ENCODE peak calls at places on chromosome 21, in five cellular contexts. One of them, this sample, is unnamed.

GRCh38 chr21:17802568-17802967 is 16.6 kb downstream of the C21orf91 start:
- DNase-seq in uterus: no peak
- DNase-seq in left ventricle myocardium inferior: no peak
- DNase-seq in PC-3: no peak
- DNase-seq in cardiac muscle cell: peak; percentile 22
- DNase-seq in this sample: peak; percentile 52

GRCh38 chr21:31343680-31344480 is at the start of gene TIAM1:
- DNase-seq in uterus: peak; percentile 15
- DNase-seq in left ventricle myocardium inferior: peak; percentile 68
- DNase-seq in PC-3: peak; percentile 89
- DNase-seq in cardiac muscle cell: peak; percentile 79
- DNase-seq in this sample: no peak

GRCh38 chr21:25343774-25344545 is 263.3 kb downstream of the MRPL39 start:
- DNase-seq in uterus: no peak
- DNase-seq in left ventricle myocardium inferior: no peak
- DNase-seq in PC-3: no peak
- DNase-seq in cardiac muscle cell: peak; percentile 42
- DNase-seq in this sample: no peak

GRCh38 chr21:15034126-15034848 is 30.5 kb downstream of the NRIP1 start:
- DNase-seq in uterus: no peak
- DNase-seq in left ventricle myocardium inferior: no peak
- DNase-seq in PC-3: peak; percentile 64
- DNase-seq in cardiac muscle cell: peak; percentile 46
- DNase-seq in this sample: no peak

GRCh38 chr21:44506279-44507255 is 33.4 kb downstream of the KRTAP10-1 start:
- DNase-seq in uterus: no peak
- DNase-seq in left ventricle myocardium inferior: no peak
- DNase-seq in PC-3: no peak
- DNase-seq in cardiac muscle cell: no peak
- DNase-seq in this sample: no peak

GRCh38 chr21:43935711-43936110 is 70.7 kb downstream of the AGPAT3 start:
- DNase-seq in uterus: no peak
- DNase-seq in left ventricle myocardium inferior: no peak
- DNase-seq in PC-3: no peak
- DNase-seq in cardiac muscle cell: no peak
- DNase-seq in this sample: no peak

GRCh38 chr21:15841856-15842564 is 112.2 kb downstream of the USP25 start:
- DNase-seq in uterus: no peak
- DNase-seq in left ventricle myocardium inferior: no peak
- DNase-seq in PC-3: peak; percentile 74
- DNase-seq in cardiac muscle cell: peak; percentile 87
- DNase-seq in this sample: peak; percentile 53

GRCh38 chr21:20459838-20460237 is 538.4 kb upstream of the NCAM2 start:
- DNase-seq in uterus: no peak
- DNase-seq in left ventricle myocardium inferior: no peak
- DNase-seq in PC-3: peak; percentile 62
- DNase-seq in cardiac muscle cell: no peak
- DNase-seq in this sample: no peak

GRCh38 chr21:35217504-35218060 is 168.5 kb upstream of the RUNX1 start:
- DNase-seq in uterus: no peak
- DNase-seq in left ventricle myocardium inferior: no peak
- DNase-seq in PC-3: peak; percentile 100
- DNase-seq in cardiac muscle cell: peak; percentile 62
- DNase-seq in this sample: peak; percentile 99

GRCh38 chr21:15849161-15849560 is 119.4 kb downstream of the USP25 start:
- DNase-seq in uterus: no peak
- DNase-seq in left ventricle myocardium inferior: no peak
- DNase-seq in PC-3: no peak
- DNase-seq in cardiac muscle cell: no peak
- DNase-seq in this sample: no peak

GRCh38 chr21:26846036-26846931 is 1.1 kb upstream of the ADAMTS1 start:
- DNase-seq in uterus: peak; percentile 91
- DNase-seq in left ventricle myocardium inferior: peak; percentile 91
- DNase-seq in PC-3: peak; percentile 69
- DNase-seq in cardiac muscle cell: peak; percentile 93
- DNase-seq in this sample: no peak

GRCh38 chr21:33157303-33157702 is 72.4 kb upstream of the IFNAR2 start:
- DNase-seq in uterus: no peak
- DNase-seq in left ventricle myocardium inferior: no peak
- DNase-seq in PC-3: peak; percentile 18
- DNase-seq in cardiac muscle cell: peak; percentile 21
- DNase-seq in this sample: no peak

GRCh38 chr21:46401186-46401910 is 57.3 kb upstream of the DIP2A start:
- DNase-seq in uterus: no peak
- DNase-seq in left ventricle myocardium inferior: no peak
- DNase-seq in PC-3: no peak
- DNase-seq in cardiac muscle cell: no peak
- DNase-seq in this sample: no peak
- H3K36me3 ChIP-seq in uterus: peaks cover 3% of the 10 kb centered on the region
- H3K36me3 ChIP-seq in left ventricle myocardium inferior: peaks cover 76% of the 10 kb centered on the region
- H3K36me3 ChIP-seq in PC-3: peaks cover 24% of the 10 kb centered on the region
- H3K36me3 ChIP-seq in cardiac muscle cell: peaks cover 15% of the 10 kb centered on the region
- H3K36me3 ChIP-seq in this sample: peaks cover 2% of the 10 kb centered on the region

GRCh38 chr21:30337644-30338170 is at the start of gene KRTAP27-1:
- DNase-seq in uterus: no peak
- DNase-seq in left ventricle myocardium inferior: no peak
- DNase-seq in PC-3: peak; percentile 58
- DNase-seq in cardiac muscle cell: no peak
- DNase-seq in this sample: no peak

GRCh38 chr21:30345014-30345413 is 3.4 kb downstream of the KRTAP23-1 start:
- DNase-seq in uterus: no peak
- DNase-seq in left ventricle myocardium inferior: no peak
- DNase-seq in PC-3: no peak
- DNase-seq in cardiac muscle cell: no peak
- DNase-seq in this sample: no peak

GRCh38 chr21:30336596-30336995 is 898 bp downstream of the KRTAP27-1 start:
- DNase-seq in uterus: no peak
- DNase-seq in left ventricle myocardium inferior: no peak
- DNase-seq in PC-3: no peak
- DNase-seq in cardiac muscle cell: peak; percentile 43
- DNase-seq in this sample: no peak

DNA sequence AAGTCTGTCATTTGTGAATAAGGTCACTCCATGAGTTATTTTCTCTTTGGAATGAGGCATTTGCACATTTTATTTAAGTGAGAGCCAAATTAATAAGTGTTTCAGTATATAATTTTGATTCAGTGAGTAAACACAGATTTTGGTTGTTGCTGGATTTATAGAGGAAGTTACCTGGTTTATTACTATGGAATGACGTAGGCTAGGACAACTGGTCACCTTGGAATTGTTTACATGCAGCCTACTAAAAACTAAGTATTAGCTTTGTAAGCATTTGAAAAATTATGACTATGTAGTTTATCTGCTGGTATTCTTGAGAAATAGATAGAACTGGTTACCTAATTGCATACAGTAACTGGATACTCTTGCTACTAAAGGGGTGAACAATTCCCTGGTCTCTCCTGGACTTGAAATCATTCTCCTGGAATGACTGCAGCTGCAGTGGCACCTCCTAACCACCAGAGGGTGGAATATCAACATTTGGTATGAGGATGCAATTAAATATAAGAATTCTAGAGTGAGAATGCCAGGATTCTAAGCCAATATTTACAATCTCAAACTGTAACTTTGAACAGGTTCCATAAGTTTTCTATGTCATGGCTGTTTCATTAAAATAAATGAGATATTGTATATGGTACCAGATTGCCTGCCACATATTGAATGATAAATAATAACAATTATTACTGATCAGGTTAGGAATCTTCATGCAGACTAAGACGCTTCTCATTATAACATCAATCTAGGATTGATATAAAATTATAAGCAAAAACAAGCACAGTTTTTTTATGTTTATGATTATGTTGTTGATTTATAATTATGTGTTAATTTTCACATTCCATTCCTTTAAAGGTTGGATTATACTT is 3.5 kb upstream of the KRTAP27-1 start:
- DNase-seq in uterus: no peak
- DNase-seq in left ventricle myocardium inferior: no peak
- DNase-seq in PC-3: peak; percentile 83
- DNase-seq in cardiac muscle cell: peak; percentile 54
- DNase-seq in this sample: no peak
- TF ChIP-seq CTCF in uterus: peak; percentile 32
- TF ChIP-seq CTCF in left ventricle myocardium inferior: peak; percentile 86
- TF ChIP-seq CTCF in PC-3: peak; percentile 96
- TF ChIP-seq CTCF in cardiac muscle cell: peak; percentile 69
- TF ChIP-seq CTCF in this sample: peak; percentile 83

DNA sequence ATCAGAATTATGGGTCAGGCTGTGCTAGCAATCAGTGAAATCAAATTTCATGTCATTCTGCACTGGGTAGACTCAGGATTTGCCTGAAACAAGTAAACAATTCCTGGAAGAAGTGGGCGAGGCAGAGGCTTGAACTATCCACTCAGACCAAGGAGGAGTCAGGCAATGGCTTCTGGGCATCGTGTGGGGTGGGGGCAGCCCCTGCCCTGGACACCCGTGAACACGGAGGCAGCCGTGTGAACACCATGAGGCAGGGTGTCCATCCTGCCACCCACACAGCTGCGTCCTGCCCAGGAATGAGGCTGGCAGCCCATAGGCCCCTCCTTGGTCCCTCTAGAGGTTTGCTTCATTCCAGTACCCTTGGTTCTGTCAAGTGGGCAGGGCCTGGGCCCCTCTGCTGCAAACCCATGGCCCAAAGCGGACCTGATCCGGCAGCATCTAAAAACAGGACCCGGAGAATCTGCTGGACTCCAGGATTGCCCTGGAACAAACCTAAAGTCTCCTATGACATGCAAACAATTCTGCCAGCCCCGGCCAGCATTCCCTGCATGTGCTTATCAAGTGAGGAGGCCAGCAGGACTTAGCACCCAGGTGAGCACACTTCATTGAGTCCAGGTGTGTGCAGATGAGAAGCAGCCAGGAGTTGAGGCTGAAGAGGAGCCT is 69.5 kb downstream of the PDE9A start:
- DNase-seq in uterus: no peak
- DNase-seq in left ventricle myocardium inferior: no peak
- DNase-seq in PC-3: no peak
- DNase-seq in cardiac muscle cell: no peak
- DNase-seq in this sample: no peak
- H3K36me3 ChIP-seq in uterus: no peaks in the 10 kb centered on the region
- H3K36me3 ChIP-seq in left ventricle myocardium inferior: no peaks in the 10 kb centered on the region
- H3K36me3 ChIP-seq in PC-3: no peaks in the 10 kb centered on the region
- H3K36me3 ChIP-seq in cardiac muscle cell: no peaks in the 10 kb centered on the region
- H3K36me3 ChIP-seq in this sample: no peaks in the 10 kb centered on the region

DNA sequence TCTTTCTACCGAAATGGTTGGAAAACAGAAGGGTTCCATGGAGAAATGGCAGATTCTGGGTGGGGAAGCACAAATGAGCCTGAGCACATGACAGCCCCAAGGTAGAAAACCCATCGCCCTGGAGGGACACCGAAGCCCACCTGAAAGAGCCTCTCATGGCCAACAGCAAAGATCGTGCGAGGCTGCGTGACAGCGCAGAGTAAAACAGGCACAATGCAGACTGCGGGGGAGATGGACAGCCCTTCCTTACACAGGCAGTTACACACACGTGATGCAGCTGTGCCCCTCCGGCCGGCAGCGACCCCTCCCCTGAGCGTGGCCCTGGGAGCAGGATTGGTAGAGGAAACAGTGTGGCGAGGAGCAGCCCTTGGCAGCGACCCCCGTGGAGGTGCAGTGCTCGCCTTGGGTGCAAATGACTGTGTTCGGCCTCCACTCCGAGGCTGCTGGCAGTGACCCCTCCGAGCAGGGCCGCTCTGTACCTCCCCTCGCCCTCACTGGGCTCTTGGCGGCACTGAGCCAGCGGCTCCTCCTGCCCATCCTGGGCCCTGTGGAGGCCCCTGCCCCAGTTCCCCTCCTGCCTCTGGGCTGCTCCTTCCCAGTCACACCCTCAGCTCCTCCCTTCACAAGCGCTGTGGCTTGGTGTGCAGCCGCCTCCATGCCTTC is 120.9 kb upstream of the COL6A1 start:
- DNase-seq in uterus: no peak
- DNase-seq in left ventricle myocardium inferior: no peak
- DNase-seq in PC-3: no peak
- DNase-seq in cardiac muscle cell: no peak
- DNase-seq in this sample: no peak
- TF ChIP-seq CTCF in uterus: no peak
- TF ChIP-seq CTCF in left ventricle myocardium inferior: no peak
- TF ChIP-seq CTCF in PC-3: no peak
- TF ChIP-seq CTCF in cardiac muscle cell: no peak
- TF ChIP-seq CTCF in this sample: no peak

DNA sequence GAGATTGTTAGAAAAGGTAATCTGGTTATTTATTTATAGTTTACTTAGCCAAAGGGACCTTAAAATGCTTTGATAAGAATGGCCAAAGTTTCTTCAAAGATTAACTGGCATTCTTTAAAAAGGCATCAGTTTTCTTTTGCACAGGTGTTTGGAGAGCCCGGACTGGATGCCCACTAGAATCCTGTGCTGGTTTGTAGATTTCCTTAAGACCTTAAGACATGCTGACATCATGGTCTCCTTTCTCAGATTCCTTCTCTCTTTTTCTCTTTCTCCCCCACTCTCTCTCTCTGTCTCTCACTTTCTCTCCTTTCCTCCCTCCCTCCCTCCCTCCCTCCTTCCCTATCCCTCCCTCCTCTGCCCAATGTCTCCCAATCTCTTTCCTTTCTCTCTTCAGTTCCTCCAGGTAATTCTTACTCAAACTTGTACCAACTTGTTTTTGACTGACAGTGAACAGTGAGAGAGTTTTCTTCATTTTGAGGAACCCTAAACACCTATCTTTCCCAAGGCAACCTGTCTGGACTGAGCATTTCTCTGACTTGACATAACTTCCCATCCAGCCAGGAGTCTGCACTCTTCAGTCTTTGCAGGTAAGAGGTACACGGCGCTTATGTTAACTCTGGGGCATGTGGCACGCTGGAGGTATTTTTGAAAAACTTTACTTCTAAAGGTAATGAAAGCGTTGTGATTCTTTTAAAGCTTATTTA is at the start of gene KCNJ15:
- DNase-seq in uterus: no peak
- DNase-seq in left ventricle myocardium inferior: no peak
- DNase-seq in PC-3: no peak
- DNase-seq in cardiac muscle cell: no peak
- DNase-seq in this sample: no peak
- H3K36me3 ChIP-seq in uterus: no peaks in the 10 kb centered on the region
- H3K36me3 ChIP-seq in left ventricle myocardium inferior: no peaks in the 10 kb centered on the region
- H3K36me3 ChIP-seq in PC-3: no peaks in the 10 kb centered on the region
- H3K36me3 ChIP-seq in cardiac muscle cell: no peaks in the 10 kb centered on the region
- H3K36me3 ChIP-seq in this sample: peaks cover 3% of the 10 kb centered on the region

GRCh38 chr21:37433441-37433840 is 66.9 kb downstream of the DYRK1A start:
- DNase-seq in uterus: no peak
- DNase-seq in left ventricle myocardium inferior: no peak
- DNase-seq in PC-3: no peak
- DNase-seq in cardiac muscle cell: no peak
- DNase-seq in this sample: no peak
- TF ChIP-seq CTCF in uterus: no peak
- TF ChIP-seq CTCF in left ventricle myocardium inferior: no peak
- TF ChIP-seq CTCF in PC-3: no peak
- TF ChIP-seq CTCF in cardiac muscle cell: no peak
- TF ChIP-seq CTCF in this sample: no peak

GRCh38 chr21:45988366-45989347 is 7.1 kb downstream of the COL6A1 start:
- DNase-seq in uterus: peak; percentile 14
- DNase-seq in left ventricle myocardium inferior: peak; percentile 19
- DNase-seq in PC-3: no peak
- DNase-seq in cardiac muscle cell: no peak
- DNase-seq in this sample: no peak
- H3K36me3 ChIP-seq in uterus: no peaks in the 10 kb centered on the region
- H3K36me3 ChIP-seq in left ventricle myocardium inferior: peaks cover 85% of the 10 kb centered on the region
- H3K36me3 ChIP-seq in PC-3: peaks cover 47% of the 10 kb centered on the region
- H3K36me3 ChIP-seq in cardiac muscle cell: peaks cover 28% of the 10 kb centered on the region
- H3K36me3 ChIP-seq in this sample: no peaks in the 10 kb centered on the region